ENCODE peak calls at places on chromosomes 2 and 18, in ten cellular contexts. C, L, G, E, B, D, J, H, S and A are unnamed samples.

GRCh38 chr18:79071037-79071960 is 2.1 kb downstream of the ATP9B start:
- DNase-seq in L (no peak), S (no peak), E (no peak), B (no peak), C (no peak), J (no peak), H (no peak), D (no peak), G (no peak), A (no peak)

GRCh38 chr18:43192408-43192807 is 76.9 kb upstream of the RIT2 start:
- DNase-seq in D (no peak), B (no peak), H (no peak), C (no peak), G (no peak), L (no peak), E (no peak), J (no peak), S (no peak), A (no peak)

GRCh38 chr18:35780937-35781336 is 191.5 kb upstream of the RMP24 start:
- DNase-seq in H (no peak), B (no peak), L (no peak), G (no peak), J (no peak), S (no peak), D (no peak), C (no peak), E (no peak), A (no peak)

GRCh38 chr2:240601831-240602160 is 15.3 kb downstream of the CAPN10 start:
- DNase-seq in E (peak; percentile 6), L (no peak), B (no peak), J (no peak), G (no peak), D (no peak), S (no peak), C (no peak), H (no peak), A (no peak)

GRCh38 chr2:51758080-51758479 is 726.1 kb upstream of the NRXN1 start:
- DNase-seq in S (no peak), B (no peak), L (no peak), H (no peak), D (no peak), J (no peak), E (no peak), C (no peak), G (no peak), A (no peak)

GRCh38 chr18:8706545-8706980 is 1.2 kb downstream of the MTCL1 start:
- DNase-seq in H (no peak), G (no peak), J (peak; percentile 17), L (no peak), B (no peak), E (no peak), D (no peak), C (no peak), S (no peak), A (no peak)

GRCh38 chr2:132416080-132416911 is at the start of gene GPR39:
- DNase-seq in D (peak; percentile 26), B (peak; percentile 9), G (peak; percentile 94), S (peak; percentile 47), H (peak; percentile 94), C (peak; percentile 88), E (peak; percentile 94), L (peak; percentile 12), J (peak; percentile 28), A (peak; percentile 88)

GRCh38 chr2:79876430-79876829 is 363.6 kb downstream of the CTNNA2 start:
- DNase-seq in D (no peak), H (no peak), E (no peak), L (no peak), B (no peak), S (no peak), J (no peak), G (no peak), C (no peak), A (no peak)

GRCh38 chr2:188979119-188979729 is 5.1 kb downstream of the COL3A1 start:
- DNase-seq in J (no peak), D (no peak), S (no peak), B (no peak), H (no peak), L (no peak), C (no peak), E (no peak), G (no peak), A (no peak)

GRCh38 chr2:176188218-176188968 is at the start of gene HOXD1:
- DNase-seq in C (no peak), E (peak; percentile 84), J (peak; percentile 33), H (no peak), B (no peak), D (no peak), S (peak; percentile 54), G (no peak), L (no peak), A (peak; percentile 73)
- TF ChIP-seq POLR2A in C (no peak), E (peak; percentile 90), J (no peak), H (no peak), B (peak; percentile 31), D (no peak), S (peak; percentile 35), G (no peak), L (no peak), A (peak; percentile 32)

GRCh38 chr2:105398522-105399206 is at the start of gene FHL2:
- DNase-seq in L (peak; percentile 52), G (peak; percentile 48), S (peak; percentile 81), H (peak; percentile 73), C (no peak), B (no peak), D (peak; percentile 61), J (peak; percentile 82), E (peak; percentile 78), A (peak; percentile 58)
- TF ChIP-seq POLR2A in L (peak; percentile 67), G (peak; percentile 22), S (peak; percentile 83), H (no peak), C (peak; percentile 70), B (peak; percentile 93), D (peak; percentile 84), J (peak; percentile 81), E (peak; percentile 96), A (peak; percentile 75)

GRCh38 chr2:231662028-231662810 is 46.1 kb upstream of the PTMA start:
- DNase-seq in B (peak; percentile 77), G (peak; percentile 97), L (peak; percentile 94), H (peak; percentile 97), S (peak; percentile 97), E (peak; percentile 98), C (no peak), J (peak; percentile 96), D (peak; percentile 90), A (no peak)
- TF ChIP-seq POLR2A in B (peak; percentile 88), G (no peak), L (peak; percentile 88), H (no peak), S (peak; percentile 98), E (peak; percentile 72), C (peak; percentile 87), J (peak; percentile 94), D (peak; percentile 48), A (no peak)

DNA sequence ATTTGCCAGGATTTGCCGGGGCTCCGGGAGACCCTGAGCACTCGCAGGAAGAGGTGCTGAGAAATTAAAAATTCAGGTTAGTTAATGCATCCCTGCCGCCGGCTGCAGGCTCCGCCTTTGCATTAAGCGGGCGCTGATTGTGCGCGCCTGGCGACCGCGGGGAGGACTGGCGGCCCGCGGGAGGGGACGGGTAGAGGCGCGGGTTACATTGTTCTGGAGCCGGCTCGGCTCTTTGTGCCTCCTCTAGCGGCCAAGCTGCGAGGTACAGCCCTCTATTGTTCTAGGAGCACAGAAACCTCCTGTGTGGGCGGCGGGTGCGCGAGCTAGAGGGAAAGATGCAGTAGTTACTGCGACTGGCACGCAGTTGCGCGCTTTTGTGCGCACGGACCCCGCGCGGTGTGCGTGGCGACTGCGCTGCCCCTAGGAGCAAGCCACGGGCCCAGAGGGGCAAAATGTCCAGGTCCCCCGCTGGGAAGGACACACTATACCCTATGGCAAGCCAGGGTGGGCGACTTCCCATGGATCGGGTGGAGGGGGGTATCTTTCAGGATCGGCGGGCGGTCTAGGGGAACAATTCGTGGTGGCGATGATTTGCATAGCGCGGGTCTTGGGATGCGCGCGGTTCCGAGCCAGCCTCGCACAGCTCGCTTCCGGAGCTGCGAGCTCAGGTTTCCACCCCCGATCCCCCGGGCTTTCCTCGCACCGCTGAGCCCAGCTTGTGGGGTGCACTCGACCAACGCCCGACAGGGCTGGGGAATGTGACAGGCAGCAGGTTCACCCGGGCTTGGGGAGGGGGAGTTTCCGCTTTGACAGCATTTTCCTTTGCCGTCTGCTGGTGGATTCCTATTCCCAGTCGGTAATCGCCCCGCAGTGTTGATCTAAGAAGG is 2.9 kb downstream of the ONECUT2 start:
- DNase-seq in J (no peak), D (no peak), L (no peak), G (peak; percentile 40), S (peak; percentile 60), H (no peak), B (no peak), E (peak; percentile 64), C (no peak), A (no peak)
- TF ChIP-seq POLR2A in J (no peak), D (no peak), L (no peak), G (no peak), S (no peak), H (no peak), B (no peak), E (no peak), C (no peak), A (no peak)

GRCh38 chr2:200306969-200307811 is 697 bp downstream of the SPATS2L start:
- DNase-seq in S (peak; percentile 58), E (peak; percentile 52), L (peak; percentile 26), B (no peak), D (no peak), H (peak; percentile 63), G (no peak), C (no peak), J (peak; percentile 44), A (no peak)
- TF ChIP-seq POLR2A in S (no peak), E (no peak), L (no peak), B (peak; percentile 37), D (peak; percentile 64), H (no peak), G (no peak), C (peak; percentile 8), J (no peak), A (peak; percentile 42)

GRCh38 chr2:20584637-20585321 is 66.1 kb downstream of the HS1BP3 start:
- DNase-seq in E (peak; percentile 41), H (peak; percentile 47), C (no peak), G (peak; percentile 87), S (peak; percentile 81), J (peak; percentile 71), D (no peak), L (no peak), B (no peak), A (peak; percentile 73)
- TF ChIP-seq POLR2A in E (no peak), H (no peak), C (no peak), G (no peak), S (no peak), J (no peak), D (no peak), L (no peak), B (no peak), A (no peak)